ENCODE peak calls at places on chromosome 4, in seven cellular contexts. N, H, B, F, O, L and D are unnamed samples.

GRCh38 chr4:86934147-86934771 is 552 bp upstream of the AFF1 start:
- DNase-seq in N (no peak), H (no peak), B (no peak), F (no peak), O (no peak), L (no peak), D (no peak)

GRCh38 chr4:88027611-88028608 is 20.5 kb downstream of the PKD2 start:
- DNase-seq in N (no peak), H (no peak), B (peak; percentile 74), F (no peak), O (no peak), L (peak; percentile 85), D (no peak)

GRCh38 chr4:80058740-80059139 is 14.3 kb downstream of the ANTXR2 start:
- DNase-seq in N (peak; percentile 41), H (no peak), B (no peak), F (peak; percentile 74), O (no peak), L (no peak), D (no peak)

GRCh38 chr4:86117781-86118302 is 242.0 kb downstream of the MAPK10 start:
- DNase-seq in N (no peak), H (no peak), B (peak; percentile 92), F (no peak), O (no peak), L (peak; percentile 87), D (no peak)

GRCh38 chr4:101678180-101678579 is 112.3 kb upstream of the BANK1 start:
- DNase-seq in N (no peak), H (no peak), B (no peak), F (no peak), O (no peak), L (peak; percentile 33), D (no peak)

GRCh38 chr4:154416183-154416543 is 75.4 kb downstream of the DCHS2 start:
- DNase-seq in N (peak; percentile 38), H (peak; percentile 53), B (no peak), F (no peak), O (peak; percentile 77), L (peak; percentile 0), D (peak; percentile 51)

GRCh38 chr4:8506373-8507250 is 66.0 kb downstream of the TRMT44 start:
- DNase-seq in N (no peak), H (no peak), B (peak; percentile 7), F (no peak), O (peak; percentile 87), L (no peak), D (peak; percentile 69)

GRCh38 chr4:168751263-168752225 is 254.7 kb downstream of the PALLD start:
- DNase-seq in N (no peak), H (no peak), B (peak; percentile 46), F (no peak), O (no peak), L (peak; percentile 69), D (no peak)

GRCh38 chr4:81632581-81633247 is 161.0 kb upstream of the RASGEF1B start:
- DNase-seq in N (no peak), H (no peak), B (peak; percentile 14), F (no peak), O (no peak), L (peak; percentile 65), D (no peak)

GRCh38 chr4:2570551-2571222 is 34.2 kb downstream of the FAM193A start:
- DNase-seq in N (no peak), H (peak; percentile 63), B (no peak), F (peak; percentile 75), O (no peak), L (no peak), D (peak; percentile 30)

GRCh38 chr4:173793937-173794510 is 264.0 kb upstream of the HAND2 start:
- DNase-seq in N (no peak), H (no peak), B (peak; percentile 17), F (no peak), O (no peak), L (no peak), D (no peak)

GRCh38 chr4:40581254-40582140 is 48.2 kb downstream of the RBM47 start:
- DNase-seq in N (no peak), H (no peak), B (no peak), F (no peak), O (no peak), L (no peak), D (no peak)

GRCh38 chr4:113446019-113446418 is 315.5 kb downstream of the CAMK2D start:
- DNase-seq in N (no peak), H (no peak), B (peak; percentile 87), F (no peak), O (no peak), L (peak; percentile 97), D (no peak)

GRCh38 chr4:109691411-109691920 is 11.8 kb downstream of the CASP6 start:
- DNase-seq in N (no peak), H (no peak), B (no peak), F (no peak), O (no peak), L (no peak), D (no peak)

GRCh38 chr4:57190651-57191481 is 80.7 kb upstream of the IGFBP7 start:
- DNase-seq in N (no peak), H (no peak), B (peak; percentile 47), F (peak; percentile 52), O (no peak), L (peak; percentile 55), D (no peak)

DNA sequence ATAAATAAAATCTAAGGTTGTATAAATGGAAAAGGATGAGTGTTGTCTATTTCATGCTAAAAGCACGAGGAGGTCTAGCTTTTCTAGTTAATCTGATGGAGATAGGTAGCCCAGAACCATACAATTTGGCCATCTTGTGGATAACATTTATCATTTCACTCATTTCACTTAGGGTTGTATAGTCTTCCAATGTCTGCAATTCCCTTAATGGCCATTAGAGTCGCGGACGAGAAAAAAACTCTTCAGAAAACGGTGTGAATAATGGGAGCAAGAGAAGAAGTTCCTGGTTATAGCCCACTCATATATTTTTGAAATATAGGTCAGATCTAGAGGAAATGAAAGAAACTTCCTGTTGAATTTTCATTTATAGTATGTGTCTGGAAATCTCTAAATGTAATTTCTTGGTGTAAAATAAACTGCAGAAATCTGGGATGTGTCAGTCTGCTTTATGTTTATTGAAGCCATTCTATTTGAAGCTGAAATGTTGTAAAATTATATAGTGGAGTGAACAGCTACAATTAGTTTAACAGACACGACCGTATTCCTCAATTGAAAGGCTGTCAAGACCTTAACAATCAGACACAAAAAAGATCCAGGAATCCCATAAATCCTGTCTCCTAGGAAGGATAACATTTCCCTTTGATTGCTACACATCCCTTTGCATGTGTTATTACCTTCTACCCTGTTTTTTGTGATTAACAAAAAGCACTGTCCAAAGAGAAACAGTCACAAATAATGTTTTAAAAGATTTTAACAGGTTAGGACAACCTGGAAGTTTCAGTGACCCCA is 47.7 kb upstream of the MGST2 start:
- DNase-seq in N (no peak), H (no peak), B (peak; percentile 31), F (no peak), O (no peak), L (peak; percentile 54), D (no peak)
- TF ChIP-seq CTCF in N (peak; percentile 17), H (peak; percentile 34), B (peak; percentile 49), F (no peak), O (peak; percentile 31), L (peak; percentile 73), D (peak; percentile 4)

DNA sequence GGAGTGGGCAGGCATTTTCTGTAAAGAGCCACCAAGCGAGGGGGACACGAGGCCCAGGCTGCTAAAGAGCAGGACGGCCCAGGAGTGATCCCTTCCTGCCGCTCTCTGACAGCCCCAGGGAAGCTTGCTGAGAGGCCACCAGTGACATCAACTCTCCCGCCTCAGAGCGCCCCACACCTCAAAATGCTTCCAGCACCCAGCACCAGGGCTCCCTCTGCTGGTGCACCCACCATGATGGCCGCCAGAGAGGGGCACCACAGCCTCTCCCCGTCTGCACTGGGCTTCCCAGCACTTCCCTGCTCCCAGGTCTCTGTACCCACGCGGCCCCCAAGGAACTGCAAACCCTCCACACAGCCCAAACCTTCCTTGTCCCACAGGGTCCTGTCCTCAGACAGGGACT is 40.4 kb downstream of the GAK start:
- DNase-seq in N (no peak), H (no peak), B (peak; percentile 10), F (no peak), O (no peak), L (peak; percentile 9), D (no peak)
- TF ChIP-seq CTCF in N (no peak), H (no peak), B (peak; percentile 22), F (no peak), O (no peak), L (peak; percentile 35), D (no peak)

GRCh38 chr4:176964116-176964691 is 171.5 kb upstream of the VEGFC start:
- DNase-seq in N (no peak), H (no peak), B (no peak), F (no peak), O (no peak), L (peak; percentile 19), D (no peak)
- TF ChIP-seq CTCF in N (peak; percentile 6), H (no peak), B (peak; percentile 26), F (peak; percentile 7), O (no peak), L (peak; percentile 29), D (no peak)

DNA sequence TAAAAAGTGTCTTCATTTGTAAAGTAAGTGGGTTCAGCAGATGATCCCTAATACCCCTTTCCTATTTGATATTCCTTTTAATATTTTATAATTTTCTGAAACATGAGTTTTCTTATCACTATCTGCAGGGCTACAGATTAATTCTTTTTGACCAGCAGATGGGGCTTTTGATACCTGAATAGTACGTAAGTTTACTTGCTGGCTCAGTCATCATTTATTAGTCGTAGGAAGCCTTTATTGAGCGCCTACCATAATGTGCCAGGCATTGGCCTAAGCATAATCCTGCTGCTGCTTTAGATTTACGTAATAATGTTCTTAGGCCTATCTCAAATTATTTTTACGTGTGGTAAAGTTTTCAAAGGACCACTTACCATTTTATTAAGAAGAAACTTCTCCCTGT is 33.1 kb downstream of the OSTC start:
- DNase-seq in N (no peak), H (no peak), B (peak; percentile 44), F (peak; percentile 7), O (no peak), L (peak; percentile 57), D (no peak)
- TF ChIP-seq CTCF in N (no peak), H (peak; percentile 34), B (peak; percentile 30), F (no peak), O (no peak), L (peak; percentile 33), D (no peak)

GRCh38 chr4:104066533-104066932 is 346.7 kb upstream of the TACR3 start:
- DNase-seq in N (no peak), H (no peak), B (no peak), F (no peak), O (no peak), L (no peak), D (no peak)

GRCh38 chr4:104063341-104063740 is 343.6 kb upstream of the TACR3 start:
- DNase-seq in N (no peak), H (no peak), B (no peak), F (no peak), O (no peak), L (no peak), D (no peak)

GRCh38 chr4:104064650-104065577 is 345.1 kb upstream of the TACR3 start:
- DNase-seq in N (no peak), H (peak; percentile 43), B (peak; percentile 39), F (peak; percentile 40), O (no peak), L (peak; percentile 28), D (peak; percentile 45)
- TF ChIP-seq CTCF in N (peak; percentile 24), H (peak; percentile 37), B (peak; percentile 49), F (peak; percentile 18), O (peak; percentile 16), L (peak; percentile 19), D (peak; percentile 53)

GRCh38 chr4:73868206-73869129 is 725 bp upstream of the CXCL1 start:
- DNase-seq in N (no peak), H (no peak), B (peak; percentile 53), F (peak; percentile 21), O (peak; percentile 57), L (peak; percentile 45), D (no peak)
- TF ChIP-seq CTCF in N (no peak), H (no peak), B (no peak), F (no peak), O (no peak), L (no peak), D (no peak)

GRCh38 chr4:111778543-111778942 is 366.7 kb upstream of the FAM241A start:
- DNase-seq in N (no peak), H (no peak), B (no peak), F (no peak), O (no peak), L (no peak), D (no peak)
- TF ChIP-seq CTCF in N (no peak), H (no peak), B (no peak), F (no peak), O (no peak), L (no peak), D (no peak)